ENCODE peak calls at places on chromosomes 11 and 22, in five cellular contexts. B, J, K, S and A are unnamed samples.

GRCh38 chr22:42993651-42994275 is 21.2 kb downstream of the PACSIN2 start:
- DNase-seq in B (no peak), J (no peak), K (peak), S (no peak), A (no peak)

GRCh38 chr11:19659529-19659928 is 53.1 kb upstream of the NAV2 start:
- DNase-seq in B (no peak), J (no peak), K (no peak), S (no peak), A (no peak)

GRCh38 chr22:44540756-44541670 is 43.0 kb upstream of the RTL6 start:
- DNase-seq in B (no peak), J (no peak), K (no peak), S (peak), A (no peak)

GRCh38 chr11:19892387-19892786 is 179.8 kb downstream of the NAV2 start:
- DNase-seq in B (no peak), J (no peak), K (no peak), S (no peak), A (no peak)

GRCh38 chr22:48428556-48429371 is 1398.9 kb downstream of the BRD1 start:
- DNase-seq in B (no peak), J (no peak), K (no peak), S (peak), A (no peak)

GRCh38 chr11:114297806-114298700 is 1.9 kb downstream of the NNMT start:
- DNase-seq in B (no peak), J (no peak), K (no peak), S (no peak), A (no peak)

GRCh38 chr22:18023509-18024275 is 669 bp downstream of the MICAL3 start:
- DNase-seq in B (peak), J (peak), K (peak), S (peak), A (peak)

GRCh38 chr22:50656122-50657070 is 16.2 kb upstream of the SHANK3 start:
- DNase-seq in B (no peak), J (peak), K (no peak), S (no peak), A (no peak)

GRCh38 chr11:35151241-35151640 is 12.3 kb downstream of the CD44 start:
- DNase-seq in B (no peak), J (no peak), K (no peak), S (no peak), A (no peak)

GRCh38 chr11:10298342-10298741 is 4.3 kb upstream of the SBF2 start:
- DNase-seq in B (no peak), J (no peak), K (no peak), S (no peak), A (no peak)

GRCh38 chr11:35073691-35074382 is 65.1 kb upstream of the CD44 start:
- DNase-seq in B (no peak), J (no peak), K (no peak), S (no peak), A (no peak)

GRCh38 chr22:30422481-30423295 is 2.9 kb upstream of the MTFP1 start:
- DNase-seq in B (peak), J (no peak), K (peak), S (peak), A (peak)

GRCh38 chr11:115939726-115940421 is 435.7 kb upstream of the CADM1 start:
- DNase-seq in B (no peak), J (no peak), K (no peak), S (no peak), A (peak)

GRCh38 chr11:100574894-100575769 is 112.0 kb upstream of the ARHGAP42 start:
- DNase-seq in B (peak), J (no peak), K (no peak), S (no peak), A (no peak)

GRCh38 chr11:64092761-64093136 is 57.0 kb downstream of the FLRT1 start:
- DNase-seq in B (no peak), J (no peak), K (no peak), S (no peak), A (no peak)

GRCh38 chr11:94926271-94926625 is 47.1 kb downstream of the CWC15 start:
- DNase-seq in B (no peak), J (no peak), K (no peak), S (no peak), A (no peak)

GRCh38 chr11:104917259-104918112 is 19.2 kb upstream of the CASP12 start:
- DNase-seq in B (no peak), J (no peak), K (no peak), S (no peak), A (no peak)

GRCh38 chr22:49097171-49097925 is 730.3 kb downstream of the BRD1 start:
- DNase-seq in B (no peak), J (no peak), K (no peak), S (no peak), A (no peak)

GRCh38 chr11:68343761-68344256 is 31.4 kb downstream of the LRP5 start:
- DNase-seq in B (no peak), J (no peak), K (peak), S (no peak), A (peak)

GRCh38 chr11:7688238-7688826 is 15.0 kb upstream of the CYB5R2 start:
- DNase-seq in B (peak), J (no peak), K (no peak), S (no peak), A (no peak)

GRCh38 chr22:46516638-46517037 is 20.8 kb downstream of the CELSR1 start:
- DNase-seq in B (no peak), J (no peak), K (no peak), S (peak), A (no peak)

GRCh38 chr22:36453266-36453607 is 28.2 kb downstream of the TXN2 start:
- DNase-seq in B (no peak), J (no peak), K (no peak), S (no peak), A (peak)
- TF ChIP-seq POLR2AphosphoS5 in B (no peak), J (no peak), K (no peak), S (no peak), A (no peak)

DNA sequence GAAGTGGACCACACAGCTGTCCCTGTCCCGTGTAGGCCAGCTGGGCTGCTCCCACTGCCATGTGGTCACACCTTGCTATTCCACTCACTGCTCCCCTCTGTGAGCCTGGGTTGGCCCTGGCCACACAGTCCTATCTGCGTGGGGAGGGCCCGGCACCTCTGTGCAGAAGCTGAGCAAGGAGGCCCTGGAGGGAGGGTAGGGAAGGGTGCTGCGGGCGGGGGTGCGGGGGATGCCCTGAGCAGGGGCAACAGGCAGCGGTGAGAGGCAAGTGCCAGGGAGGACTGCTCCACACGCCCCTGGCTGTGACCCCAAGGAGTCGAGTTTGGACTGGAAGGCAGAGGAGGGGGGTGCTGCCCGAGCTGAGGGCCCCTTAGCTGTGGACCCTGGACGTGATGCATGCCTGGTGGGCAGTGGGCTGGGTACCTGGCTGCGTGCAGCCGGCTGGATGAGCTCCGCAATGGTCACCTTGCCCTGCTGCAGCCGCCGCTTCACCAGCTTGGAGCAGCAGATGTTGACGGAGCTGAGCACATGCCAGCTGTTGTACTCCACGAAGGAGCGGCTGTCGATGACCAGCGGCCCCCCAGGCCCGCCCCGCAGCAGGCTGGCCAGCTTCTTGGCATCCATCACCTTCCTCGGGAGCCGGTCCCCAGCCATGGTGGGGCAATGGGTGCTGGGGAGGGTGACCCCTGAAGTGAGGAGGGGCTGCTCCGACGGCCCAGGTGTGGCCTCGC is 6.7 kb downstream of the DUSP8 start:
- DNase-seq in B (no peak), J (peak), K (no peak), S (peak), A (no peak)
- TF ChIP-seq POLR2AphosphoS5 in B (no peak), J (no peak), K (no peak), S (no peak), A (no peak)

GRCh38 chr11:929405-929804 is 3.7 kb downstream of the AP2A2 start:
- DNase-seq in B (no peak), J (no peak), K (no peak), S (no peak), A (no peak)

GRCh38 chr11:932435-932834 is 6.8 kb downstream of the AP2A2 start:
- DNase-seq in B (no peak), J (no peak), K (no peak), S (no peak), A (no peak)

GRCh38 chr11:933936-934335 is 8.3 kb downstream of the AP2A2 start:
- DNase-seq in B (no peak), J (no peak), K (no peak), S (no peak), A (no peak)

GRCh38 chr11:933002-933820 is 7.5 kb downstream of the AP2A2 start:
- DNase-seq in B (no peak), J (no peak), K (no peak), S (no peak), A (no peak)

DNA sequence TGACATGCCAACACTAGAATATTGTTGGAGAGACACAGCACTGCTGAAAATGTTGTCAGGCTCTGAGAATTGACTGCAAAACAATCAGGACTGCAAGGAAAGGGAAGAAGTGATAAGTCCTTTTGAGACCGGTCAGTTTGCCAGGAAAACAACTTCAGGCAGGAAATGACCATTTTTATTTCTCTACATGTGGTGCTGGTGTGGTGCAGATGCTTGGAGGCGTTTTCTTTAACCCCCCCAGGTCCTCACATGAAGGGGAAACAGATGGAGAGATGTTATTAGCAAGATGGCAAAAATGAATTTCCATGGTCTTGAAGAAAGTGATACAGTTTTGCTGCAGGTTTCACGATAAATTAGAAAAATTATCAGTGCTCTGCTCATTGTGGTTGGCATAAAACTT is 5.7 kb downstream of the AP2A2 start:
- DNase-seq in B (no peak), J (no peak), K (no peak), S (no peak), A (no peak)
- TF ChIP-seq POLR2AphosphoS5 in B (no peak), J (no peak), K (no peak), S (no peak), A (no peak)

GRCh38 chr11:76337469-76337868 is 43.5 kb downstream of the THAP12 start:
- DNase-seq in B (no peak), J (no peak), K (no peak), S (no peak), A (no peak)

GRCh38 chr11:76337918-76338317 is 43.0 kb downstream of the THAP12 start:
- DNase-seq in B (no peak), J (no peak), K (no peak), S (no peak), A (no peak)

GRCh38 chr11:76336597-76336996 is 44.3 kb downstream of the THAP12 start:
- DNase-seq in B (no peak), J (no peak), K (no peak), S (no peak), A (no peak)

GRCh38 chr11:76335827-76336226 is 45.1 kb downstream of the THAP12 start:
- DNase-seq in B (no peak), J (no peak), K (no peak), S (no peak), A (no peak)

DNA sequence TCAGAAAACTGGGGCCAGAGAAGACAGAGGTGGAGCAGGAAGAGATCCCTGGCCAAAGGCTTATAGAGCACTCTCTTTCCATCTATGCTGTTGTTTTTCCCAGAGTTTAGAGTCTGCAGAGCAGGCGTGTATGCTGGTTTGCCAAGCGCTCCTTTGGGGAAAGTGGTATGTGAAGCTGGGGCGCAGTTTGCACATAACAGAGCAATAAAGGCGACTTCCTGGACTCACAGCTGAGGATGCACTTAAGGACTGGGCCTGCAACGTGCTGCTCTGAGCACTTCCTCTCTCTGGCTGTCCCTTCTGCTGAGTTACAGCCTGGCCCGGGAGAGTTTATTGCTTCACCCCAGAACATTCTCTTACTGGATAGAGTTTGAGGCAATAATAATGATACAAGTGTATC is 41.7 kb downstream of the THAP12 start:
- DNase-seq in B (no peak), J (no peak), K (no peak), S (no peak), A (peak)
- TF ChIP-seq POLR2AphosphoS5 in B (no peak), J (no peak), K (no peak), S (peak), A (no peak)

DNA sequence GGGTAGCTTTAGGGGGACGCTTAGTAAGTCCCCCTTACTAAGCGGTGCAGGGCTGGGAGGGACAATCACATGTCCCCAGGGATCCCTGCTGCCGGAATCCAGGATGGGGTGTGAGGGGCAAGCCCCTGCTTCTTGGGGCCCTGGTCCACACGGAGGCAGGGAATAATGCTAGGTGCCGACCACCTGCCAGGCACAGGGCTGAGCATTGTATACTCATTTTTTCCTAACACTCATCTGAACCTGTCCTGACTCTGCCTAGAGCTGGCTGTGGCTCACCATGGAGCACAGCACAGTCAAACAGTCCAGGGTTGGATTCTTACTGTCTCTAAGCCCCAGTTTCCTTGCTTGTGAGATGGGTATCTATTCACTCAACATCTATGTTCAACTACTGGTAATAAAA is 1.4 kb upstream of the LTBP3 start:
- DNase-seq in B (no peak), J (no peak), K (no peak), S (no peak), A (no peak)
- TF ChIP-seq POLR2AphosphoS5 in B (no peak), J (no peak), K (no peak), S (no peak), A (no peak)

GRCh38 chr11:134120143-134120850 is 51.4 kb downstream of the JAM3 start:
- DNase-seq in B (no peak), J (no peak), K (peak), S (no peak), A (peak)
- TF ChIP-seq POLR2AphosphoS5 in B (no peak), J (no peak), K (peak), S (no peak), A (peak)

GRCh38 chr11:119423459-119424254 is 685 bp upstream of the THY1 start:
- DNase-seq in B (no peak), J (no peak), K (no peak), S (no peak), A (no peak)

GRCh38 chr11:119421351-119421750 is 1.6 kb downstream of the THY1 start:
- DNase-seq in B (no peak), J (no peak), K (no peak), S (no peak), A (no peak)

GRCh38 chr11:119421941-119422504 is 949 bp downstream of the THY1 start:
- DNase-seq in B (no peak), J (no peak), K (no peak), S (no peak), A (no peak)

GRCh38 chr11:119424276-119424675 is 1.3 kb upstream of the THY1 start:
- DNase-seq in B (no peak), J (no peak), K (no peak), S (no peak), A (no peak)

DNA sequence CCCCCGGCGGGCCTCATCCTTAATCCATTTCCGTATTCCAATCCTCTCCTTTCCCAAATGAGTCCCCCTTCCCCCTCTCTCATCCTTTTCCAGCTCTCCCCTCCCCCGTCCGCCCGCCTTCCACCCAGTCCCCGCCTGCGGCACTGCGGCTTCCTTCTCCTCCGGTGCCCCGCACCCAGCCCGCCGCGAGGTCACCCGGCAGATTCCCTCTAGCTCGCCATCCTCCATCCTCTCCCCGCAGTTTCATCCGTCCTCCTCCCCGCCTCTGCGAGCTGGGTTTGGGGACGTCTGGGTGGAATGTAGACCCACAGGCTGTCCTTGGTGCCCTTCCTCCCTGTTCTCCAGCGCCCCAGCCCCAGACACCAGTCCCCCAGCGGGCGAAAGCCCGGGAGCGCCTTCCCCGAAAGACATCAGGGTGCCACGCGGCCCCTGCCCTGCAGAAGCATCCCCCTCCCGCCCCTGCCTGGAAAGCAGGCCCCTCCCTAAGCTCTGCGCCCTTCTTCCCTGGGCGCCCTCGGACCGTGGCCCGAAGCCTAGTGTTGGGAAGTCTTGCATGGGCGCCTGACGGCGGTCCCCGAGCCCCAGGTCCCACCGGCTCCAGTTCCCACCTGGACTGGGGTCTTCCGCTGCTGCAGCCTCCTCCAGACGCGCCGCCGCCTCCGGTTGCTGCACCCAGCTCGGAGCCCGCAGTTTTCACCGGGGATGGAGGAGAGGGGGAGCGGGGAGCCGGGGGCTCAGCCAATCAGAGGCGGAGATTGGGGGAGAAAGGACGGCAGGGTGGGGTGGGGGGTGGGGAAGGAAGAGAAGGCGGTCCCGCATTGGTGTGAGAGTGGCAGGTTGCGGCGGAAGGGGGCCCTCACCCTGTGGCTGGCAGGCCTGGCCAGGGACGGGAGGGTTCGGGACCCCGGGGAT is at the start of gene THY1:
- DNase-seq in B (no peak), J (no peak), K (no peak), S (no peak), A (no peak)
- TF ChIP-seq POLR2AphosphoS5 in B (no peak), J (peak), K (no peak), S (no peak), A (peak)

GRCh38 chr11:12240669-12241068 is 130.3 kb downstream of the MICAL2 start:
- DNase-seq in B (no peak), J (no peak), K (no peak), S (no peak), A (no peak)
- TF ChIP-seq POLR2AphosphoS5 in B (no peak), J (no peak), K (no peak), S (no peak), A (no peak)

DNA sequence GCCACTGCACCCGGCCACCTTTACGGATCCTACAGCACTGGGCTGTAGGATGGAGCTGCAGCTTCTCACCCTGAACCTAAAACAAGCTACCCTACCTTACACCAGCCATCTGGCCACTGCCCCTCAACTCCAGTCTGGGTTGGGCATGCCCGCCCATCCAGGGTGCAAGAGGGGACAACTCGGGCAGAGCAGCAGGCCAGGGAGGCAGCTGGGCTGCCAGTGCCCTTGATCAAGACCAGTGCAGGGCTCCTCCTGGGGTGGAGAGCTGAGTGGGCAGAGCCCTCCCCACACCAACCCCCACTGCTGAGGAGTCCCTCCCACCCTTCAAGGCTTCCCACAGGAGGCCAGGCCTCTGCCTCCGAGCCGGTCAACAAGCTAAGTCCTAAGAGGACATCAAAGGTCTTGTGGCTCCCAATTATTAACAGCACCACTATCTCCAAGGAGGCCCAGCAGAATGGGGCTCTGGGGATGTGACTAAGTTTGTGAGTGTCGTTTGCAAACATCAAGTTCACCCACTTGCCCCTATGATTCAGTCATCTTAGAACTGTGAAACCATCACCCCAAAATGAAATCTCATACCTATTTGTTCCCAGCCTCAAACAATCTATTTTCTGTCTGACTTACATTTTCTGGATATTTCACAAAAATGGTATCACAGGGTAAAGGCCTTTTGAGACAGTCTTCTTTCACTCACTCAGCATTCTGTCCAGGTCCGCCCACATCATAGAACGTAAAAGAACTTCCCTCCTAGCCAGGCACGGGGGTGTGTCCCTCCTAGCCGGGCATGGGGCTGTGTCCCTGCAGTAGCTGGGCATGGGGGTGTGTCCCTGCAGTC is 11.0 kb downstream of the GATD1 start:
- DNase-seq in B (no peak), J (no peak), K (no peak), S (no peak), A (no peak)
- TF ChIP-seq POLR2AphosphoS5 in B (no peak), J (peak), K (no peak), S (no peak), A (no peak)